ENCODE peak calls at places on chromosome 10, in nine cellular contexts. One of them, this sample, is unnamed.

GRCh38 chr10:110859206-110859946 is 12.4 kb upstream of the PDCD4 start:
- DNase-seq in osteoblast: no peak
- DNase-seq in OCI-LY7: no peak
- DNase-seq in choroid plexus epithelial cell: no peak
- DNase-seq in AG04450: no peak
- DNase-seq in HCT116: no peak
- DNase-seq in PC-9: no peak
- DNase-seq in H7: no peak
- DNase-seq in skeletal muscle cell: no peak
- DNase-seq in this sample: no peak

GRCh38 chr10:121838149-121838548 is 89.7 kb downstream of the ATE1 start:
- DNase-seq in osteoblast: no peak
- DNase-seq in OCI-LY7: no peak
- DNase-seq in choroid plexus epithelial cell: no peak
- DNase-seq in AG04450: no peak
- DNase-seq in HCT116: no peak
- DNase-seq in PC-9: no peak
- DNase-seq in H7: no peak
- DNase-seq in skeletal muscle cell: no peak
- DNase-seq in this sample: no peak

GRCh38 chr10:46329690-46330016 is 42.9 kb downstream of the ANTXRL start:
- DNase-seq in osteoblast: no peak
- DNase-seq in OCI-LY7: no peak
- DNase-seq in choroid plexus epithelial cell: peak
- DNase-seq in AG04450: no peak
- DNase-seq in HCT116: no peak
- DNase-seq in PC-9: no peak
- DNase-seq in H7: peak
- DNase-seq in skeletal muscle cell: no peak
- DNase-seq in this sample: no peak

GRCh38 chr10:72320676-72321247 is 34.0 kb downstream of the DNAJB12 start:
- DNase-seq in osteoblast: peak
- DNase-seq in OCI-LY7: peak
- DNase-seq in choroid plexus epithelial cell: peak
- DNase-seq in AG04450: peak
- DNase-seq in HCT116: peak
- DNase-seq in PC-9: peak
- DNase-seq in H7: peak
- DNase-seq in skeletal muscle cell: peak
- DNase-seq in this sample: peak

GRCh38 chr10:69123306-69123746 is 652 bp upstream of the VPS26A start:
- DNase-seq in osteoblast: peak
- DNase-seq in OCI-LY7: no peak
- DNase-seq in choroid plexus epithelial cell: peak
- DNase-seq in AG04450: peak
- DNase-seq in HCT116: peak
- DNase-seq in PC-9: no peak
- DNase-seq in H7: peak
- DNase-seq in skeletal muscle cell: peak
- DNase-seq in this sample: peak

GRCh38 chr10:35216303-35216905 is 89.8 kb downstream of the CREM start:
- DNase-seq in osteoblast: no peak
- DNase-seq in OCI-LY7: no peak
- DNase-seq in choroid plexus epithelial cell: peak
- DNase-seq in AG04450: no peak
- DNase-seq in HCT116: no peak
- DNase-seq in PC-9: peak
- DNase-seq in H7: no peak
- DNase-seq in skeletal muscle cell: no peak
- DNase-seq in this sample: peak

GRCh38 chr10:113094114-113094486 is 144.1 kb downstream of the TCF7L2 start:
- DNase-seq in osteoblast: peak
- DNase-seq in OCI-LY7: peak
- DNase-seq in choroid plexus epithelial cell: peak
- DNase-seq in AG04450: no peak
- DNase-seq in HCT116: no peak
- DNase-seq in PC-9: no peak
- DNase-seq in H7: no peak
- DNase-seq in skeletal muscle cell: no peak
- DNase-seq in this sample: peak

GRCh38 chr10:954396-954795 is 22.9 kb upstream of the LARP4B start:
- DNase-seq in osteoblast: no peak
- DNase-seq in OCI-LY7: no peak
- DNase-seq in choroid plexus epithelial cell: no peak
- DNase-seq in AG04450: no peak
- DNase-seq in HCT116: no peak
- DNase-seq in PC-9: no peak
- DNase-seq in H7: peak
- DNase-seq in skeletal muscle cell: no peak
- DNase-seq in this sample: no peak

GRCh38 chr10:102729090-102730026 is 14.4 kb upstream of the WBP1L start:
- DNase-seq in osteoblast: peak
- DNase-seq in OCI-LY7: no peak
- DNase-seq in choroid plexus epithelial cell: peak
- DNase-seq in AG04450: no peak
- DNase-seq in HCT116: peak
- DNase-seq in PC-9: peak
- DNase-seq in H7: peak
- DNase-seq in skeletal muscle cell: no peak
- DNase-seq in this sample: peak

GRCh38 chr10:69124558-69125121 is 662 bp downstream of the VPS26A start:
- DNase-seq in osteoblast: peak
- DNase-seq in OCI-LY7: peak
- DNase-seq in choroid plexus epithelial cell: peak
- DNase-seq in AG04450: peak
- DNase-seq in HCT116: peak
- DNase-seq in PC-9: peak
- DNase-seq in H7: peak
- DNase-seq in skeletal muscle cell: peak
- DNase-seq in this sample: peak

GRCh38 chr10:62046522-62047239 is 145.2 kb downstream of the ARID5B start:
- DNase-seq in osteoblast: no peak
- DNase-seq in OCI-LY7: peak
- DNase-seq in choroid plexus epithelial cell: peak
- DNase-seq in AG04450: no peak
- DNase-seq in HCT116: no peak
- DNase-seq in PC-9: no peak
- DNase-seq in H7: no peak
- DNase-seq in skeletal muscle cell: no peak
- DNase-seq in this sample: peak

GRCh38 chr10:71677261-71677660 is 42.3 kb downstream of the C10orf105 start:
- DNase-seq in osteoblast: no peak
- DNase-seq in OCI-LY7: no peak
- DNase-seq in choroid plexus epithelial cell: no peak
- DNase-seq in AG04450: no peak
- DNase-seq in HCT116: no peak
- DNase-seq in PC-9: no peak
- DNase-seq in H7: no peak
- DNase-seq in skeletal muscle cell: no peak
- DNase-seq in this sample: no peak

GRCh38 chr10:61754553-61755540 is 92.1 kb downstream of the CABCOCO1 start:
- DNase-seq in osteoblast: no peak
- DNase-seq in OCI-LY7: no peak
- DNase-seq in choroid plexus epithelial cell: no peak
- DNase-seq in AG04450: no peak
- DNase-seq in HCT116: no peak
- DNase-seq in PC-9: no peak
- DNase-seq in H7: no peak
- DNase-seq in skeletal muscle cell: no peak
- DNase-seq in this sample: peak

GRCh38 chr10:124364674-124365073 is 54.0 kb downstream of the OAT start:
- DNase-seq in osteoblast: peak
- DNase-seq in OCI-LY7: no peak
- DNase-seq in choroid plexus epithelial cell: no peak
- DNase-seq in AG04450: no peak
- DNase-seq in HCT116: no peak
- DNase-seq in PC-9: no peak
- DNase-seq in H7: no peak
- DNase-seq in skeletal muscle cell: no peak
- DNase-seq in this sample: no peak

GRCh38 chr10:112583236-112583919 is 136.4 kb downstream of the VTI1A start:
- DNase-seq in osteoblast: no peak
- DNase-seq in OCI-LY7: no peak
- DNase-seq in choroid plexus epithelial cell: no peak
- DNase-seq in AG04450: no peak
- DNase-seq in HCT116: no peak
- DNase-seq in PC-9: no peak
- DNase-seq in H7: no peak
- DNase-seq in skeletal muscle cell: no peak
- DNase-seq in this sample: no peak

GRCh38 chr10:51109821-51110533 is 35.7 kb downstream of the PRKG1 start:
- DNase-seq in osteoblast: no peak
- DNase-seq in OCI-LY7: no peak
- DNase-seq in choroid plexus epithelial cell: peak
- DNase-seq in AG04450: peak
- DNase-seq in HCT116: no peak
- DNase-seq in PC-9: no peak
- DNase-seq in H7: no peak
- DNase-seq in skeletal muscle cell: no peak
- DNase-seq in this sample: peak

GRCh38 chr10:3806603-3807002 is 21.6 kb upstream of the KLF6 start:
- DNase-seq in osteoblast: no peak
- DNase-seq in OCI-LY7: peak
- DNase-seq in choroid plexus epithelial cell: peak
- DNase-seq in AG04450: no peak
- DNase-seq in HCT116: no peak
- DNase-seq in PC-9: peak
- DNase-seq in H7: no peak
- DNase-seq in skeletal muscle cell: peak
- DNase-seq in this sample: peak

DNA sequence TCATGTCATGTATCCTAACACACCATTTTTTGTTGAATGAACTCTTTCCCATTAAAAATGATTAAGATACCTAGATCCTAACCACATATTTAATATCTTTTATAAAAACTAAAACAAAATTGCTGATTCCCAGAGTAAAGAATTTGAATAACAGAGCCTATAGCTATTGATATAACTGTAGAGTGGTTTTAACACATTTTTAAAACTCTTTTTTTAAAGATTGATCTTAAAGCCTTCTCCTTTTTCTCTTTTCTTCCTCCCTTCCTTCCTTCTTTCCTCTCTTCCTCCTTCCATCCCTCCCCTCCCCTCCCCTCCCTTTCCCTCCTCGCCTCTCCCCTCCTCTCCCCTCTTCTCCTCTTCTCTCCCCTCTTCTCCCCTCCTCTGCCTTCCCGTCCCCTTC is 605.4 kb upstream of the FZD8 start:
- DNase-seq in osteoblast: no peak
- DNase-seq in OCI-LY7: no peak
- DNase-seq in choroid plexus epithelial cell: no peak
- DNase-seq in AG04450: no peak
- DNase-seq in HCT116: no peak
- DNase-seq in PC-9: no peak
- DNase-seq in H7: no peak
- DNase-seq in skeletal muscle cell: no peak
- DNase-seq in this sample: no peak
- H3K4me3 ChIP-seq in osteoblast: no peak
- H3K4me3 ChIP-seq in OCI-LY7: no peak
- H3K4me3 ChIP-seq in choroid plexus epithelial cell: no peak
- H3K4me3 ChIP-seq in AG04450: no peak
- H3K4me3 ChIP-seq in HCT116: no peak
- H3K4me3 ChIP-seq in PC-9: no peak
- H3K4me3 ChIP-seq in H7: no peak
- H3K4me3 ChIP-seq in skeletal muscle cell: no peak
- H3K4me3 ChIP-seq in this sample: no peak

GRCh38 chr10:86658261-86658741 is 4.0 kb downstream of the OPN4 start:
- DNase-seq in osteoblast: peak
- DNase-seq in OCI-LY7: no peak
- DNase-seq in choroid plexus epithelial cell: no peak
- DNase-seq in AG04450: no peak
- DNase-seq in HCT116: no peak
- DNase-seq in PC-9: no peak
- DNase-seq in H7: peak
- DNase-seq in skeletal muscle cell: no peak
- DNase-seq in this sample: no peak
- H3K4me3 ChIP-seq in osteoblast: no peak
- H3K4me3 ChIP-seq in OCI-LY7: no peak
- H3K4me3 ChIP-seq in choroid plexus epithelial cell: no peak
- H3K4me3 ChIP-seq in AG04450: no peak
- H3K4me3 ChIP-seq in HCT116: no peak
- H3K4me3 ChIP-seq in PC-9: no peak
- H3K4me3 ChIP-seq in H7: no peak
- H3K4me3 ChIP-seq in skeletal muscle cell: no peak
- H3K4me3 ChIP-seq in this sample: no peak

GRCh38 chr10:79431891-79432831 is 13.3 kb downstream of the ZCCHC24 start:
- DNase-seq in osteoblast: peak
- DNase-seq in OCI-LY7: no peak
- DNase-seq in choroid plexus epithelial cell: peak
- DNase-seq in AG04450: no peak
- DNase-seq in HCT116: no peak
- DNase-seq in PC-9: no peak
- DNase-seq in H7: peak
- DNase-seq in skeletal muscle cell: no peak
- DNase-seq in this sample: no peak
- H3K4me3 ChIP-seq in osteoblast: no peak
- H3K4me3 ChIP-seq in OCI-LY7: no peak
- H3K4me3 ChIP-seq in choroid plexus epithelial cell: no peak
- H3K4me3 ChIP-seq in AG04450: no peak
- H3K4me3 ChIP-seq in HCT116: no peak
- H3K4me3 ChIP-seq in PC-9: no peak
- H3K4me3 ChIP-seq in H7: no peak
- H3K4me3 ChIP-seq in skeletal muscle cell: no peak
- H3K4me3 ChIP-seq in this sample: no peak

DNA sequence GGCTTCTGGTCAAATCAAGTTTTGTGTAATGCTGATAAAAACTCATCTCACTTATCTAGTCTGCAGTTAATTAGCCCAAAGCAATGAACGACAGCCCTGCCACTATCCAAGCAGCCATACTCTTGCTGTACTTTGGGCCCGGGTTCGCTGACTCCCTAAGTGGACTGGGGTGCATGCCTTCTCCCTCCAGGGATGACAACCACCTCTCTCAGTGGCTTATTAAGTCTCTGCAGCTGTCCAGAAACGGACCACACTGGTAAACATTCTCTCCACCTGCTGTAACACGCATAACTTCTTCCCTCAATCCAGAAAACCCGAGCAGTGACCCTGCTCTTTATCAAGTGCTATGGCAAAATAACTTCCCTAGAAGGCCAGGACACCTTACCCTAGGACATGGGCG is 3.9 kb downstream of the FBXW4 start:
- DNase-seq in osteoblast: no peak
- DNase-seq in OCI-LY7: no peak
- DNase-seq in choroid plexus epithelial cell: no peak
- DNase-seq in AG04450: no peak
- DNase-seq in HCT116: no peak
- DNase-seq in PC-9: no peak
- DNase-seq in H7: no peak
- DNase-seq in skeletal muscle cell: no peak
- DNase-seq in this sample: no peak
- H3K4me3 ChIP-seq in osteoblast: no peak
- H3K4me3 ChIP-seq in OCI-LY7: no peak
- H3K4me3 ChIP-seq in choroid plexus epithelial cell: no peak
- H3K4me3 ChIP-seq in AG04450: no peak
- H3K4me3 ChIP-seq in HCT116: no peak
- H3K4me3 ChIP-seq in PC-9: no peak
- H3K4me3 ChIP-seq in H7: no peak
- H3K4me3 ChIP-seq in skeletal muscle cell: no peak
- H3K4me3 ChIP-seq in this sample: no peak

DNA sequence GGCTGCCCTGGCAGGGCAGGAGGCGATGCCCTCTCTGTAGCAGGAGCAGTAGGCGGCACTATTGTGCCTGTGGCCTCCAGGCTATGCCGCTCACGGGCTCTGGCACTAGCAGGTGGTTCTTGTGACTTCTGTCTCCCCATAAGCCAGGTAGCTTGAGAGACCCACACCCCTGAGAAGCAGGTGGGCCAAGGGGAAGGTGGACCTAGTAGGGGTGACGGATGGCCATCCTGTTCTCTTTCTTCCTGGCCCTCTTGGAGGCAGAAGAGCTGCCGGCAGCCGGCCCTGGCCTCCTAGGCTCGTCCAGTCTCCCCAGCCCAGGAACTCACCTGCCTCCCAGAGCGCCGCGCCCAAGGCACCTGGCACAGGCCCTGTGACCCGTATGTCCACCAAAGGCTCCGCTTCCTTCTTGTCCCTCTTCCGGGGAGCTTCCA is 15.4 kb downstream of the MMRN2 start:
- DNase-seq in osteoblast: peak
- DNase-seq in OCI-LY7: no peak
- DNase-seq in choroid plexus epithelial cell: no peak
- DNase-seq in AG04450: no peak
- DNase-seq in HCT116: no peak
- DNase-seq in PC-9: no peak
- DNase-seq in H7: no peak
- DNase-seq in skeletal muscle cell: no peak
- DNase-seq in this sample: no peak
- H3K4me3 ChIP-seq in osteoblast: no peak
- H3K4me3 ChIP-seq in OCI-LY7: no peak
- H3K4me3 ChIP-seq in choroid plexus epithelial cell: no peak
- H3K4me3 ChIP-seq in AG04450: no peak
- H3K4me3 ChIP-seq in HCT116: no peak
- H3K4me3 ChIP-seq in PC-9: no peak
- H3K4me3 ChIP-seq in H7: no peak
- H3K4me3 ChIP-seq in skeletal muscle cell: no peak
- H3K4me3 ChIP-seq in this sample: no peak